ENCODE peak calls at places on chromosomes 13 and 19, in seven cellular contexts. One of them, this sample, is unnamed.

GRCh38 chr19:13398780-13399726 is 107.2 kb downstream of the CACNA1A start:
- DNase-seq in stimulated activated CD4-positive, alpha-beta T cell treated with anti-CD3 and anti-CD28 coated beads, TNF-alpha, amount 100 ng/mL, for 48 hours: no peak
- DNase-seq in hepatic stellate cell: peak
- DNase-seq in NCI-H1048: no peak
- DNase-seq in Caco-2: no peak
- DNase-seq in activated T-helper 1 cell treated with anti-CD3 and anti-CD28 coated beads, Interleukin-12 subunit alpha, Interleukin-12 subunit beta, Interleukin-2, Interleukin-4 antibody, amounts not matched to agents 30 ng/mL and 10 ng/mL and 1 ng/mL, durations not matched to agents 14 hours and 24 hours and 36 hours: no peak
- DNase-seq in substantia nigra: no peak
- DNase-seq in this sample: no peak

GRCh38 chr13:30869491-30869890 is 36.6 kb upstream of the MEDAG start:
- DNase-seq in stimulated activated CD4-positive, alpha-beta T cell treated with anti-CD3 and anti-CD28 coated beads, TNF-alpha, amount 100 ng/mL, for 48 hours: no peak
- DNase-seq in hepatic stellate cell: no peak
- DNase-seq in NCI-H1048: no peak
- DNase-seq in Caco-2: no peak
- DNase-seq in activated T-helper 1 cell treated with anti-CD3 and anti-CD28 coated beads, Interleukin-12 subunit alpha, Interleukin-12 subunit beta, Interleukin-2, Interleukin-4 antibody, amounts not matched to agents 30 ng/mL and 10 ng/mL and 1 ng/mL, durations not matched to agents 14 hours and 24 hours and 36 hours: no peak
- DNase-seq in substantia nigra: no peak
- DNase-seq in this sample: no peak

GRCh38 chr13:44406617-44407016 is 33.0 kb downstream of the SERP2 start:
- DNase-seq in stimulated activated CD4-positive, alpha-beta T cell treated with anti-CD3 and anti-CD28 coated beads, TNF-alpha, amount 100 ng/mL, for 48 hours: no peak
- DNase-seq in hepatic stellate cell: no peak
- DNase-seq in NCI-H1048: no peak
- DNase-seq in Caco-2: no peak
- DNase-seq in activated T-helper 1 cell treated with anti-CD3 and anti-CD28 coated beads, Interleukin-12 subunit alpha, Interleukin-12 subunit beta, Interleukin-2, Interleukin-4 antibody, amounts not matched to agents 30 ng/mL and 10 ng/mL and 1 ng/mL, durations not matched to agents 14 hours and 24 hours and 36 hours: no peak
- DNase-seq in substantia nigra: no peak
- DNase-seq in this sample: no peak

GRCh38 chr13:85541476-85541875 is 257.7 kb downstream of the SLITRK6 start:
- DNase-seq in stimulated activated CD4-positive, alpha-beta T cell treated with anti-CD3 and anti-CD28 coated beads, TNF-alpha, amount 100 ng/mL, for 48 hours: no peak
- DNase-seq in hepatic stellate cell: no peak
- DNase-seq in NCI-H1048: no peak
- DNase-seq in Caco-2: no peak
- DNase-seq in activated T-helper 1 cell treated with anti-CD3 and anti-CD28 coated beads, Interleukin-12 subunit alpha, Interleukin-12 subunit beta, Interleukin-2, Interleukin-4 antibody, amounts not matched to agents 30 ng/mL and 10 ng/mL and 1 ng/mL, durations not matched to agents 14 hours and 24 hours and 36 hours: no peak
- DNase-seq in substantia nigra: no peak
- DNase-seq in this sample: no peak

GRCh38 chr13:25421602-25422001 is 49.8 kb downstream of the ATP8A2 start:
- DNase-seq in stimulated activated CD4-positive, alpha-beta T cell treated with anti-CD3 and anti-CD28 coated beads, TNF-alpha, amount 100 ng/mL, for 48 hours: no peak
- DNase-seq in hepatic stellate cell: no peak
- DNase-seq in NCI-H1048: no peak
- DNase-seq in Caco-2: no peak
- DNase-seq in activated T-helper 1 cell treated with anti-CD3 and anti-CD28 coated beads, Interleukin-12 subunit alpha, Interleukin-12 subunit beta, Interleukin-2, Interleukin-4 antibody, amounts not matched to agents 30 ng/mL and 10 ng/mL and 1 ng/mL, durations not matched to agents 14 hours and 24 hours and 36 hours: no peak
- DNase-seq in substantia nigra: no peak
- DNase-seq in this sample: no peak

GRCh38 chr19:48338802-48339660 is 13.7 kb downstream of the EMP3 start:
- DNase-seq in stimulated activated CD4-positive, alpha-beta T cell treated with anti-CD3 and anti-CD28 coated beads, TNF-alpha, amount 100 ng/mL, for 48 hours: no peak
- DNase-seq in hepatic stellate cell: no peak
- DNase-seq in NCI-H1048: no peak
- DNase-seq in Caco-2: no peak
- DNase-seq in activated T-helper 1 cell treated with anti-CD3 and anti-CD28 coated beads, Interleukin-12 subunit alpha, Interleukin-12 subunit beta, Interleukin-2, Interleukin-4 antibody, amounts not matched to agents 30 ng/mL and 10 ng/mL and 1 ng/mL, durations not matched to agents 14 hours and 24 hours and 36 hours: no peak
- DNase-seq in substantia nigra: no peak
- DNase-seq in this sample: no peak

GRCh38 chr19:29550896-29551295 is 25.1 kb downstream of the VSTM2B start:
- DNase-seq in stimulated activated CD4-positive, alpha-beta T cell treated with anti-CD3 and anti-CD28 coated beads, TNF-alpha, amount 100 ng/mL, for 48 hours: no peak
- DNase-seq in hepatic stellate cell: no peak
- DNase-seq in NCI-H1048: no peak
- DNase-seq in Caco-2: no peak
- DNase-seq in activated T-helper 1 cell treated with anti-CD3 and anti-CD28 coated beads, Interleukin-12 subunit alpha, Interleukin-12 subunit beta, Interleukin-2, Interleukin-4 antibody, amounts not matched to agents 30 ng/mL and 10 ng/mL and 1 ng/mL, durations not matched to agents 14 hours and 24 hours and 36 hours: no peak
- DNase-seq in substantia nigra: no peak
- DNase-seq in this sample: no peak

GRCh38 chr13:41492432-41493267 is 35.3 kb downstream of the RGCC start:
- DNase-seq in stimulated activated CD4-positive, alpha-beta T cell treated with anti-CD3 and anti-CD28 coated beads, TNF-alpha, amount 100 ng/mL, for 48 hours: no peak
- DNase-seq in hepatic stellate cell: no peak
- DNase-seq in NCI-H1048: no peak
- DNase-seq in Caco-2: no peak
- DNase-seq in activated T-helper 1 cell treated with anti-CD3 and anti-CD28 coated beads, Interleukin-12 subunit alpha, Interleukin-12 subunit beta, Interleukin-2, Interleukin-4 antibody, amounts not matched to agents 30 ng/mL and 10 ng/mL and 1 ng/mL, durations not matched to agents 14 hours and 24 hours and 36 hours: peak
- DNase-seq in substantia nigra: no peak
- DNase-seq in this sample: no peak

GRCh38 chr13:93029536-93029935 is 197.1 kb upstream of the GPC6 start:
- DNase-seq in stimulated activated CD4-positive, alpha-beta T cell treated with anti-CD3 and anti-CD28 coated beads, TNF-alpha, amount 100 ng/mL, for 48 hours: no peak
- DNase-seq in hepatic stellate cell: no peak
- DNase-seq in NCI-H1048: no peak
- DNase-seq in Caco-2: no peak
- DNase-seq in activated T-helper 1 cell treated with anti-CD3 and anti-CD28 coated beads, Interleukin-12 subunit alpha, Interleukin-12 subunit beta, Interleukin-2, Interleukin-4 antibody, amounts not matched to agents 30 ng/mL and 10 ng/mL and 1 ng/mL, durations not matched to agents 14 hours and 24 hours and 36 hours: no peak
- DNase-seq in substantia nigra: no peak
- DNase-seq in this sample: no peak

GRCh38 chr19:11261902-11262839 is at the start of gene DOCK6:
- DNase-seq in stimulated activated CD4-positive, alpha-beta T cell treated with anti-CD3 and anti-CD28 coated beads, TNF-alpha, amount 100 ng/mL, for 48 hours: no peak
- DNase-seq in hepatic stellate cell: peak
- DNase-seq in NCI-H1048: no peak
- DNase-seq in Caco-2: peak
- DNase-seq in activated T-helper 1 cell treated with anti-CD3 and anti-CD28 coated beads, Interleukin-12 subunit alpha, Interleukin-12 subunit beta, Interleukin-2, Interleukin-4 antibody, amounts not matched to agents 30 ng/mL and 10 ng/mL and 1 ng/mL, durations not matched to agents 14 hours and 24 hours and 36 hours: no peak
- DNase-seq in substantia nigra: no peak
- DNase-seq in this sample: no peak

GRCh38 chr19:13803038-13803437 is 7.8 kb downstream of the ZSWIM4 start:
- DNase-seq in stimulated activated CD4-positive, alpha-beta T cell treated with anti-CD3 and anti-CD28 coated beads, TNF-alpha, amount 100 ng/mL, for 48 hours: no peak
- DNase-seq in hepatic stellate cell: no peak
- DNase-seq in NCI-H1048: no peak
- DNase-seq in Caco-2: no peak
- DNase-seq in activated T-helper 1 cell treated with anti-CD3 and anti-CD28 coated beads, Interleukin-12 subunit alpha, Interleukin-12 subunit beta, Interleukin-2, Interleukin-4 antibody, amounts not matched to agents 30 ng/mL and 10 ng/mL and 1 ng/mL, durations not matched to agents 14 hours and 24 hours and 36 hours: no peak
- DNase-seq in substantia nigra: no peak
- DNase-seq in this sample: no peak

GRCh38 chr19:56351208-56351607 is 36.6 kb upstream of the ZSCAN5A start:
- DNase-seq in stimulated activated CD4-positive, alpha-beta T cell treated with anti-CD3 and anti-CD28 coated beads, TNF-alpha, amount 100 ng/mL, for 48 hours: no peak
- DNase-seq in hepatic stellate cell: no peak
- DNase-seq in NCI-H1048: no peak
- DNase-seq in Caco-2: no peak
- DNase-seq in activated T-helper 1 cell treated with anti-CD3 and anti-CD28 coated beads, Interleukin-12 subunit alpha, Interleukin-12 subunit beta, Interleukin-2, Interleukin-4 antibody, amounts not matched to agents 30 ng/mL and 10 ng/mL and 1 ng/mL, durations not matched to agents 14 hours and 24 hours and 36 hours: no peak
- DNase-seq in substantia nigra: no peak
- DNase-seq in this sample: no peak

GRCh38 chr13:103640617-103641016 is 574.4 kb upstream of the SLC10A2 start:
- DNase-seq in stimulated activated CD4-positive, alpha-beta T cell treated with anti-CD3 and anti-CD28 coated beads, TNF-alpha, amount 100 ng/mL, for 48 hours: no peak
- DNase-seq in hepatic stellate cell: no peak
- DNase-seq in NCI-H1048: no peak
- DNase-seq in Caco-2: no peak
- DNase-seq in activated T-helper 1 cell treated with anti-CD3 and anti-CD28 coated beads, Interleukin-12 subunit alpha, Interleukin-12 subunit beta, Interleukin-2, Interleukin-4 antibody, amounts not matched to agents 30 ng/mL and 10 ng/mL and 1 ng/mL, durations not matched to agents 14 hours and 24 hours and 36 hours: no peak
- DNase-seq in substantia nigra: no peak
- DNase-seq in this sample: no peak

GRCh38 chr19:19506592-19506991 is 8.8 kb downstream of the TSSK6 start:
- DNase-seq in stimulated activated CD4-positive, alpha-beta T cell treated with anti-CD3 and anti-CD28 coated beads, TNF-alpha, amount 100 ng/mL, for 48 hours: no peak
- DNase-seq in hepatic stellate cell: no peak
- DNase-seq in NCI-H1048: no peak
- DNase-seq in Caco-2: no peak
- DNase-seq in activated T-helper 1 cell treated with anti-CD3 and anti-CD28 coated beads, Interleukin-12 subunit alpha, Interleukin-12 subunit beta, Interleukin-2, Interleukin-4 antibody, amounts not matched to agents 30 ng/mL and 10 ng/mL and 1 ng/mL, durations not matched to agents 14 hours and 24 hours and 36 hours: no peak
- DNase-seq in substantia nigra: no peak
- DNase-seq in this sample: no peak

GRCh38 chr13:38366954-38367645 is 17.4 kb downstream of the UFM1 start:
- DNase-seq in stimulated activated CD4-positive, alpha-beta T cell treated with anti-CD3 and anti-CD28 coated beads, TNF-alpha, amount 100 ng/mL, for 48 hours: no peak
- DNase-seq in hepatic stellate cell: no peak
- DNase-seq in NCI-H1048: no peak
- DNase-seq in Caco-2: no peak
- DNase-seq in activated T-helper 1 cell treated with anti-CD3 and anti-CD28 coated beads, Interleukin-12 subunit alpha, Interleukin-12 subunit beta, Interleukin-2, Interleukin-4 antibody, amounts not matched to agents 30 ng/mL and 10 ng/mL and 1 ng/mL, durations not matched to agents 14 hours and 24 hours and 36 hours: no peak
- DNase-seq in substantia nigra: no peak
- DNase-seq in this sample: no peak

GRCh38 chr19:6787393-6787792 is 14.9 kb downstream of the VAV1 start:
- DNase-seq in stimulated activated CD4-positive, alpha-beta T cell treated with anti-CD3 and anti-CD28 coated beads, TNF-alpha, amount 100 ng/mL, for 48 hours: no peak
- DNase-seq in hepatic stellate cell: no peak
- DNase-seq in NCI-H1048: no peak
- DNase-seq in Caco-2: no peak
- DNase-seq in activated T-helper 1 cell treated with anti-CD3 and anti-CD28 coated beads, Interleukin-12 subunit alpha, Interleukin-12 subunit beta, Interleukin-2, Interleukin-4 antibody, amounts not matched to agents 30 ng/mL and 10 ng/mL and 1 ng/mL, durations not matched to agents 14 hours and 24 hours and 36 hours: no peak
- DNase-seq in substantia nigra: no peak
- DNase-seq in this sample: no peak

GRCh38 chr13:30743319-30744055 is 8.1 kb downstream of the ALOX5AP start:
- DNase-seq in stimulated activated CD4-positive, alpha-beta T cell treated with anti-CD3 and anti-CD28 coated beads, TNF-alpha, amount 100 ng/mL, for 48 hours: no peak
- DNase-seq in hepatic stellate cell: peak
- DNase-seq in NCI-H1048: no peak
- DNase-seq in Caco-2: peak
- DNase-seq in activated T-helper 1 cell treated with anti-CD3 and anti-CD28 coated beads, Interleukin-12 subunit alpha, Interleukin-12 subunit beta, Interleukin-2, Interleukin-4 antibody, amounts not matched to agents 30 ng/mL and 10 ng/mL and 1 ng/mL, durations not matched to agents 14 hours and 24 hours and 36 hours: no peak
- DNase-seq in substantia nigra: no peak
- DNase-seq in this sample: no peak

GRCh38 chr19:8028951-8029491 is 23.5 kb upstream of the CCL25 start:
- DNase-seq in stimulated activated CD4-positive, alpha-beta T cell treated with anti-CD3 and anti-CD28 coated beads, TNF-alpha, amount 100 ng/mL, for 48 hours: no peak
- DNase-seq in hepatic stellate cell: peak
- DNase-seq in NCI-H1048: no peak
- DNase-seq in Caco-2: peak
- DNase-seq in activated T-helper 1 cell treated with anti-CD3 and anti-CD28 coated beads, Interleukin-12 subunit alpha, Interleukin-12 subunit beta, Interleukin-2, Interleukin-4 antibody, amounts not matched to agents 30 ng/mL and 10 ng/mL and 1 ng/mL, durations not matched to agents 14 hours and 24 hours and 36 hours: no peak
- DNase-seq in substantia nigra: no peak
- DNase-seq in this sample: no peak

GRCh38 chr19:14434157-14434501 is 1.0 kb downstream of the PKN1 start:
- DNase-seq in stimulated activated CD4-positive, alpha-beta T cell treated with anti-CD3 and anti-CD28 coated beads, TNF-alpha, amount 100 ng/mL, for 48 hours: no peak
- DNase-seq in hepatic stellate cell: no peak
- DNase-seq in NCI-H1048: no peak
- DNase-seq in Caco-2: no peak
- DNase-seq in activated T-helper 1 cell treated with anti-CD3 and anti-CD28 coated beads, Interleukin-12 subunit alpha, Interleukin-12 subunit beta, Interleukin-2, Interleukin-4 antibody, amounts not matched to agents 30 ng/mL and 10 ng/mL and 1 ng/mL, durations not matched to agents 14 hours and 24 hours and 36 hours: no peak
- DNase-seq in substantia nigra: no peak
- DNase-seq in this sample: no peak

GRCh38 chr13:81480634-81481033 is 1139.7 kb upstream of the SPRY2 start:
- DNase-seq in stimulated activated CD4-positive, alpha-beta T cell treated with anti-CD3 and anti-CD28 coated beads, TNF-alpha, amount 100 ng/mL, for 48 hours: no peak
- DNase-seq in hepatic stellate cell: no peak
- DNase-seq in NCI-H1048: no peak
- DNase-seq in Caco-2: no peak
- DNase-seq in activated T-helper 1 cell treated with anti-CD3 and anti-CD28 coated beads, Interleukin-12 subunit alpha, Interleukin-12 subunit beta, Interleukin-2, Interleukin-4 antibody, amounts not matched to agents 30 ng/mL and 10 ng/mL and 1 ng/mL, durations not matched to agents 14 hours and 24 hours and 36 hours: no peak
- DNase-seq in substantia nigra: no peak
- DNase-seq in this sample: peak

GRCh38 chr13:22592515-22592914 is 588.3 kb upstream of the SGCG start:
- DNase-seq in stimulated activated CD4-positive, alpha-beta T cell treated with anti-CD3 and anti-CD28 coated beads, TNF-alpha, amount 100 ng/mL, for 48 hours: no peak
- DNase-seq in hepatic stellate cell: no peak
- DNase-seq in NCI-H1048: no peak
- DNase-seq in Caco-2: no peak
- DNase-seq in activated T-helper 1 cell treated with anti-CD3 and anti-CD28 coated beads, Interleukin-12 subunit alpha, Interleukin-12 subunit beta, Interleukin-2, Interleukin-4 antibody, amounts not matched to agents 30 ng/mL and 10 ng/mL and 1 ng/mL, durations not matched to agents 14 hours and 24 hours and 36 hours: no peak
- DNase-seq in substantia nigra: no peak
- DNase-seq in this sample: no peak